ENCODE peak calls at places on chromosome 20, in six cellular contexts. O, G, F, C, B and Q are unnamed samples.

GRCh38 chr20:40787922-40788321 is 98.9 kb upstream of the MAFB start:
- DNase-seq in O (no peak), G (no peak), F (no peak), C (no peak), B (no peak), Q (no peak)

GRCh38 chr20:3616250-3616649 is 46.9 kb downstream of the GFRA4 start:
- DNase-seq in O (no peak), G (no peak), F (no peak), C (no peak), B (no peak), Q (no peak)

GRCh38 chr20:19396466-19397081 is 184.1 kb downstream of the SLC24A3 start:
- DNase-seq in O (no peak), G (no peak), F (no peak), C (no peak), B (no peak), Q (peak)

GRCh38 chr20:56574531-56575142 is 41.6 kb downstream of the FAM209B start:
- DNase-seq in O (no peak), G (no peak), F (no peak), C (no peak), B (no peak), Q (no peak)

GRCh38 chr20:47181056-47181862 is 175.2 kb downstream of the ZMYND8 start:
- DNase-seq in O (no peak), G (no peak), F (peak), C (peak), B (peak), Q (peak)

GRCh38 chr20:34427331-34427730 is 64.3 kb downstream of the ITCH start:
- DNase-seq in O (no peak), G (no peak), F (no peak), C (no peak), B (no peak), Q (no peak)

GRCh38 chr20:8242066-8242465 is 110.0 kb downstream of the PLCB1 start:
- DNase-seq in O (no peak), G (no peak), F (no peak), C (no peak), B (no peak), Q (no peak)

GRCh38 chr20:4160761-4161305 is 145.5 kb upstream of the RNF24 start:
- DNase-seq in O (no peak), G (no peak), F (no peak), C (no peak), B (no peak), Q (no peak)

GRCh38 chr20:21684671-21685070 is 20.8 kb upstream of the PAX1 start:
- DNase-seq in O (no peak), G (no peak), F (no peak), C (no peak), B (no peak), Q (no peak)

GRCh38 chr20:15039088-15039762 is 701.8 kb upstream of the FLRT3 start:
- DNase-seq in O (no peak), G (no peak), F (no peak), C (no peak), B (no peak), Q (peak)

GRCh38 chr20:33516882-33517281 is 27.0 kb downstream of the CBFA2T2 start:
- DNase-seq in O (no peak), G (no peak), F (no peak), C (no peak), B (no peak), Q (no peak)

GRCh38 chr20:52532674-52533073 is 341.1 kb upstream of the ZFP64 start:
- DNase-seq in O (no peak), G (no peak), F (no peak), C (no peak), B (no peak), Q (no peak)

GRCh38 chr20:8161262-8162071 is 29.4 kb downstream of the PLCB1 start:
- DNase-seq in O (no peak), G (no peak), F (no peak), C (no peak), B (no peak), Q (no peak)

GRCh38 chr20:21702553-21703467 is 2.7 kb upstream of the PAX1 start:
- DNase-seq in O (no peak), G (no peak), F (no peak), C (peak), B (peak), Q (no peak)

GRCh38 chr20:58843128-58843556 is 7.6 kb downstream of the GNAS-AS1 start:
- DNase-seq in O (no peak), G (no peak), F (no peak), C (no peak), B (no peak), Q (no peak)

GRCh38 chr20:25066386-25066785 is 8.4 kb upstream of the ACSS1 start:
- DNase-seq in O (no peak), G (no peak), F (no peak), C (no peak), B (no peak), Q (peak)

GRCh38 chr20:25065625-25066338 is 7.8 kb upstream of the ACSS1 start:
- DNase-seq in O (no peak), G (peak), F (peak), C (peak), B (peak), Q (peak)

GRCh38 chr20:25065044-25065624 is 7.2 kb upstream of the ACSS1 start:
- DNase-seq in O (no peak), G (no peak), F (no peak), C (no peak), B (no peak), Q (no peak)

GRCh38 chr20:25064561-25064960 is 6.6 kb upstream of the ACSS1 start:
- DNase-seq in O (no peak), G (no peak), F (no peak), C (no peak), B (no peak), Q (no peak)

DNA sequence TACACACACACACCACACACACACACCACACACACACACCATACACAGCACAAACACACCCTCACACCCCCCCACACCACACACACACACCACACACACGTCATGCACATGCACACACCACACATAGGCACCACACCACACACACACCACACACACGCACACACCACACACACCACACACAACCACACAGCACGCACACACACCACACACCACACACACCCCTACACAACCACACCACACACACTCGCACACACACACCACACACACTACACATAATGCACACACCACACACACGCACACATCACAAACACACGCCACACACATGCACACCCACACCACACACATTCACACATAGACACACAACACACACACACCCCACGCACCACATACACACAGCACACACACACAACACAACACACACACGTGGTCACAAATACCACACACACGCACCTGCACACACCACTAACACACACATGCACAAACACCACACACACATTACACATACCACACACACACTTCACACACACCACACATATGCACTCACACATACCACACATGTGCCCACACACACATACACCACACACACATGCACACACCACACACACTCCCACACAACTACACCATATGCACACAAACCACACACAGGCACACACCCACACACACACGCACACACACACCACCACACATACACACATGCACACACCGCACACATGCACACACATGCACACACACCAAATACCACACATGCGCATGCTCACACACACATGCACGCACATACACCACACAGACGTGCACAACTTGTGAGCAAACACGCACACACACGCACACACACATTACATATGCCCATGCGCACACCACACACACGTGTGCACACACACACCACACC is 9.4 kb upstream of the ACSS1 start:
- DNase-seq in O (no peak), G (no peak), F (no peak), C (no peak), B (no peak), Q (no peak)
- TF ChIP-seq JUND in O (no peak), G (no peak), F (no peak), C (no peak), B (no peak), Q (no peak)

GRCh38 chr20:17534077-17534476 is 2.9 kb upstream of the BFSP1 start:
- DNase-seq in O (no peak), G (no peak), F (no peak), C (no peak), B (no peak), Q (no peak)

GRCh38 chr20:17531537-17532025 is 402 bp upstream of the BFSP1 start:
- DNase-seq in O (no peak), G (no peak), F (no peak), C (no peak), B (no peak), Q (no peak)

GRCh38 chr20:17530716-17531536 is at the start of gene BFSP1:
- DNase-seq in O (peak), G (no peak), F (no peak), C (no peak), B (peak), Q (peak)

GRCh38 chr20:17530153-17530552 is 1.0 kb downstream of the BFSP1 start:
- DNase-seq in O (no peak), G (no peak), F (no peak), C (no peak), B (no peak), Q (no peak)

GRCh38 chr20:17533396-17533795 is 2.2 kb upstream of the BFSP1 start:
- DNase-seq in O (no peak), G (no peak), F (peak), C (peak), B (peak), Q (no peak)
- TF ChIP-seq JUND in O (no peak), G (no peak), F (no peak), C (no peak), B (no peak), Q (no peak)

GRCh38 chr20:63577317-63577894 is 3.4 kb upstream of the HELZ2 start:
- DNase-seq in O (no peak), G (no peak), F (no peak), C (no peak), B (peak), Q (no peak)
- TF ChIP-seq JUND in O (no peak), G (no peak), F (no peak), C (no peak), B (no peak), Q (no peak)

DNA sequence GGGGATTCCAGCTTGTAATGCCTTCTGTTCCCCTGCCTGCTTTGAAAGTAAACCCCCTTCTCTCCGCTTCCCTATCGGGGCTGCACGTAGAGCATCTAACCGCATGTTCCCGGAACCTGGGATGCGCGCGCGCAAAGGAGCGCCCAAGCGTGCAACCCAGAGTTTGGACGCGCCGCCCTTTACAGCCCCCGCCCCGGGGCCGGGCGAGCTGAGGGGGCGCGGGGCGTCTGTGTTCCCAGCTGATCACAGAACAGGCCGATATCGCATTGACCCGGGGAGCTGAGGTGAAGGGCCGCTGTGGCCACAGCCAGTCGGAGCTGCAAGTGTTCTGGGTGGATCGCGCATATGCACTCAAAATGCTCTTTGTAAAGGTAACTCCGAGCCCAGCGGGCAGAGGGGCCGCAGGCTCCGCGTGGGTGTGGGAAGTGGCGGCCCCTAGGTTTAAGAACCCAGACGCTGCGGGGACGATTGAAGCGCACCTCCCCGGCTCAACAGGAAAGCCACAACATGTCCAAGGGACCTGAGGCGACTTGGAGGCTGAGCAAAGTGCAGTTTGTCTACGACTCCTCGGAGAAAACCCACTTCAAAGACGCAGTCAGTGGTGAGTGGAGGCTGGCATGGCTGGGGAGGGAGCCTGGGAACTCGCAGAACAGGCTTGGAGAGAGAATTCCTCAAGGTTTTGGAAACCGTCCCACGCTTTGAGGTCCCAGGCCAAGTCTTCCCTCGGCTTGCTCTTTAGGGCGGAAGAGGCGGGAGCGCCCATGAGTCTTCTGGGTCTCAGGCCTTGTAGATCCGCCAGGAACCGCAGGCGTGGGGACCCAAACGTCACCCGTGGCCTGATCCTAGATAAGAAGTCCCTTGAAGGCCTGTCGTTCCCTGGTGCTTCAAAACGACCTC is 1.6 kb downstream of the LAMP5 start:
- DNase-seq in O (no peak), G (no peak), F (peak), C (no peak), B (peak), Q (no peak)
- TF ChIP-seq JUND in O (no peak), G (no peak), F (no peak), C (no peak), B (no peak), Q (no peak)

GRCh38 chr20:25135031-25135430 is 53.1 kb upstream of the VSX1 start:
- DNase-seq in O (no peak), G (no peak), F (no peak), C (no peak), B (no peak), Q (no peak)
- TF ChIP-seq JUND in O (no peak), G (no peak), F (no peak), C (no peak), B (no peak), Q (no peak)

DNA sequence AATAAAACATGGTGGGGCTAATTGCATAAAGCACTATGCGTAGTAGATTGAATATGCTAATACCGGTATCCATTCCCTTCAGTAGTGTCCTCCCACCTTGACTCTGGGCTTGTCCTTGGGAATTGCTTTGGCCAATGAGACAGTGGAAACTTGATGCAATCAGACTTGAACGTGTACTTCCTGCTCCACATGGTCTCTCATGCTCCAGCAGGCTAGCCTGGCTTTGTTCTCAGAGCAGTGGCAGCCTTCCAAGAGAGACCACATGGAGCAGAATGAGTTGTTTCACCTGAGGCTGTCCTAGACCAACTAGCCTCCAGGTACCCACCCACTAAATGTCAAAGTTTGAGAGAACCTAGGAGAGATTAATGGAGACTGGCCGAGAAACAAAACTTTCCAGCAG is 37.0 kb upstream of the BTBD3 start:
- DNase-seq in O (no peak), G (no peak), F (no peak), C (no peak), B (no peak), Q (no peak)
- TF ChIP-seq JUND in O (no peak), G (no peak), F (no peak), C (no peak), B (no peak), Q (no peak)

GRCh38 chr20:43459022-43459942 is 1.6 kb downstream of the SRSF6 start:
- DNase-seq in O (no peak), G (no peak), F (no peak), C (peak), B (no peak), Q (no peak)
- TF ChIP-seq JUND in O (no peak), G (no peak), F (no peak), C (peak), B (no peak), Q (no peak)